ENCODE peak calls at places on chromosomes 11 and 22, in seven cellular contexts. B is right lobe of liver, M is skeletal muscle cell, P is mesendoderm, T is SK-N-SH, D is mucosa of descending colon, Q is colonic mucosa. W is an unnamed sample.

GRCh38 chr22:44594951-44595350 is 96.9 kb upstream of the RTL6 start:
- DNase-seq in B (no peak), M (no peak), P (no peak), T (no peak), D (no peak), Q (no peak), W (peak)

GRCh38 chr22:46547883-46548244 is 10.4 kb upstream of the CELSR1 start:
- DNase-seq in B (peak), M (no peak), P (no peak), T (no peak), D (no peak), Q (no peak), W (no peak)

GRCh38 chr11:27973851-27974536 is 134.0 kb downstream of the KIF18A start:
- DNase-seq in B (no peak), M (no peak), P (no peak), T (no peak), D (no peak), Q (no peak), W (no peak)

GRCh38 chr11:73372371-73372993 is 3.7 kb upstream of the RELT start:
- DNase-seq in B (no peak), M (no peak), P (peak), T (no peak), D (no peak), Q (no peak), W (peak)

GRCh38 chr11:128830836-128831780 is 36.0 kb downstream of the KCNJ1 start:
- DNase-seq in B (peak), M (peak), P (peak), T (peak), D (peak), Q (peak), W (peak)

GRCh38 chr11:57502376-57502775 is 13.1 kb downstream of the SLC43A1 start:
- DNase-seq in B (no peak), M (no peak), P (no peak), T (no peak), D (no peak), Q (no peak), W (no peak)

GRCh38 chr11:114258696-114259095 is 37.5 kb upstream of the NNMT start:
- DNase-seq in B (no peak), M (no peak), P (no peak), T (no peak), D (no peak), Q (no peak), W (peak)

GRCh38 chr11:29448246-29448877 is 568.5 kb downstream of the KCNA4 start:
- DNase-seq in B (no peak), M (peak), P (peak), T (no peak), D (no peak), Q (no peak), W (peak)

GRCh38 chr22:45934659-45935341 is 42.2 kb downstream of the WNT7B start:
- DNase-seq in B (no peak), M (peak), P (no peak), T (peak), D (no peak), Q (no peak), W (no peak)

DNA sequence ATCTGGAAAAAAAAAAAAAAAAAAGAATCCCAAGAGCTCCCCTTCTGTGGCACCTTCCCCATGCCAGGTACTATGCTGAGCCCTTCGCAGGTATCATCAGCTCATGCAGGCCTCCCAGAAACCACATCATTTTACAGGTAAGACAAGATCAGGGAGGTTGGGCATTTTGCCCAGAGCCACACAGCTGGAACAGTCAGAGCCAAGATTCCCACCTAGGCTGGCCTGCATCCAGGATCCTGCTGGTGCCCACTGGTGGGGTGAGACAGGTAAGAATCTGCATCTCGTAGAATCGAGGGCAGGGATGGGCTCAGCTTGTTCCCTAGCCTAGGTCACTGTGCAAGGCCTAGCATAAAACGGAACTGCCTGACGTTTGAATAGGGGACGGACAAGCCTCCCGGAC is 15.7 kb upstream of the MEN1 start:
- DNase-seq in B (no peak), M (no peak), P (no peak), T (no peak), D (no peak), Q (no peak), W (no peak)
- H3K4me3 ChIP-seq in B (no peak), M (no peak), P (no peak), T (no peak), D (no peak), Q (no peak), W (no peak)

DNA sequence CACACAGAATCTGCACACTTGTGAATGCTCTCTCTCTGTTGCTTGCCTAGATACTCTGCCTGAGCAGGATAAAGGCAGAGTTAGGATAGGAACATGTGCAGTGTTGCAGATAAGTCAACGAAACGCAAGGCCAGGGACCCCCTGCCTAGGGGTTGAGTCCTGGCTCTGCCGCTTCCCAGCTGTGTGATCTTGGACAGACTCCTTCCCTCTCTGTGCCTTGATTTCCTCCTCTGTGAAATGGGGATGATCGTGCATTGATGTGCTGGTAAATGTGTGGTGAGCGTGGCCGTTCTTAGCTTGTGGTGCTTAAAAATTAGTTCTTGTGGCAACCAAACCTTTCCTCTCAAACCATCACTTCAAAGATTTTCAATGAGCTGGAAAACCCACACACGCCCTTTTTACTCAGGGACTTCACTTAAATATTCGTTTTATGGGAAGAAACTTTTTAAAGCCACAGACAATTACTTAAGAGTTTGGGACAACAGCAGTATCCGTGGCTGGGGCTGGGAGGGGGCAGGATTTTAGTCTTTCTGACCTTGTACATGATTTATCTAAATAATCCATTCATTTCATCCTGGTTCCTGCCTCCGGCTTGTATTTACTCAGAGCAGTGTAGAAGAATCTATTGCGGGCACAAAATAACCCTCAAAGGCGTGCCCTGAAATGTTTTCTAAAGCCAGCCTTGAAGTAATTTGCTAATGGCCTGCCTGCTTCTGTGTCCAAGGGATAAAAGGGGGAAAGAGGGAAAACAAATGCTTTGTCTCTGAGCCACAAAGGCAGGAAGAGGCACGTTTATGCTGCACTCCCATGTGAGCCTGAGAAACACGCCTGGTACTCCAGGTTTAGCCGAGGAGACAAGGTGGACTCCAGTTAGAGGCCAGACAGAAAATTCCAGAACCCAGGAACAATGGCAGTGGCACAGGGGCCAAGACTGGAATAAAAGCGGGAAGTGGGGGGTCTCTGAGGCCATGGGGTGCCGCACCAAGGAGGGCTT is 85.0 kb upstream of the CRYBB3 start:
- DNase-seq in B (no peak), M (no peak), P (no peak), T (no peak), D (no peak), Q (no peak), W (no peak)
- H3K4me3 ChIP-seq in B (peak), M (no peak), P (no peak), T (no peak), D (no peak), Q (no peak), W (no peak)

GRCh38 chr11:133041165-133041564 is 491.1 kb downstream of the OPCML start:
- DNase-seq in B (no peak), M (no peak), P (no peak), T (no peak), D (no peak), Q (no peak), W (no peak)
- H3K4me3 ChIP-seq in B (no peak), M (no peak), P (no peak), T (no peak), D (no peak), Q (no peak), W (no peak)

GRCh38 chr22:48576333-48577013 is 1251.2 kb downstream of the BRD1 start:
- DNase-seq in B (no peak), M (no peak), P (peak), T (peak), D (peak), Q (no peak), W (peak)
- H3K4me3 ChIP-seq in B (no peak), M (no peak), P (peak), T (no peak), D (no peak), Q (peak), W (peak)

GRCh38 chr22:37525746-37526350 is 6.6 kb upstream of the CARD10 start:
- DNase-seq in B (no peak), M (no peak), P (no peak), T (peak), D (peak), Q (no peak), W (peak)

GRCh38 chr22:37521236-37521739 is 2.1 kb upstream of the CARD10 start:
- DNase-seq in B (no peak), M (no peak), P (no peak), T (no peak), D (peak), Q (peak), W (peak)

GRCh38 chr22:37520754-37521153 is 1.5 kb upstream of the CARD10 start:
- DNase-seq in B (no peak), M (no peak), P (no peak), T (no peak), D (peak), Q (no peak), W (peak)

GRCh38 chr22:37526376-37526775 is 7.2 kb upstream of the CARD10 start:
- DNase-seq in B (no peak), M (peak), P (no peak), T (no peak), D (peak), Q (no peak), W (no peak)

DNA sequence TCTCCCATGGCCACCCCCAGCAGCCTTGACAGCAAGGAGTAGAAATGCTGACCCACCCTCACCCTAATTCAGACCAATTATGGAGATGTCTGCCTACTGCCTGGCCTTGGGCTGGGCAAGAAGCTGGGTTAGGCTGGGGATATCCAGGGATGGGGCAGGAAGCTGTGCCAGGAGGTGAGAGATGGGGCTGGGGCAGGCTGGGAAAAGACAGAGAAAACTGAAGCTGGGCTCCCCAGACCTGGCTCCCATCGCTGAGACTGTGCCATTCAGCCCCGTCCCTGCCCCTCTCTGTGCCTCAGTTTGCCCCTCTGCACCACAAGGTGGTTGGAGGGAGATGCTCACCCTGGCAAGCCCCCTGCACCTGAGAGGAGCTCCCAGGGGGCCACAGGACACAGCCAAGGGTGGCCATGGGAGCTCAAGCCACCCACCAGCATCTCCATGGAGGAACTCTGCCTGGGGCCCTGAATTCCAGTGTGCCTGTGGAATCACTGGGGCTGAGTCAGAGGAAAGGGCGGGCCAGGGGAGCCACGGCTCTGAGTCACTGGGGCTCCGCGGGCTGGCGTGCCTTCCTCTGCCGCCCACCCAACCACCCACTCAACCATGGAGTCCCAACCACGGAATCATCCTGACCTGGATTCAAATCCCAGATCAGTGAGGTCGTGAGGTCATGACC is 6.0 kb upstream of the CARD10 start:
- DNase-seq in B (no peak), M (peak), P (peak), T (peak), D (peak), Q (no peak), W (peak)
- H3K4me3 ChIP-seq in B (no peak), M (no peak), P (no peak), T (no peak), D (no peak), Q (no peak), W (no peak)

DNA sequence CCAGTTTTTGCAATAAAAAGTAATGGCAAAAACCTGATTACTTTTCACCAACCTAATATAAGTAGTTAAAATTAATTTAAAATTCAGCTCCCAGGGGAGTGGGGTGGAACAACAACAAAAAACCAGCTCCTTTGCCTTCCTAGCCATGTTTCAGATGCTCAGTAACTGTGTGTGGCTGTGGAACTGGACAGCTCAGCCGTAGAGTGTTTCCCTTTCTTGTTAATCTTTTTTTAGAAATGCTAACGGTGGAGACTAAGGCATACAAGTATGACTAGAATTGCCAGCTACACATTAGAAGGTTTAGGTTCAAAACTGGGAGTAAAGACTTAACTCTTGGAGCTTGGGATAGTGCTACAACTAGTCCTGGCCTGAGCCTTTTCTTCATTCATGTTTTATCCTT is 45.0 kb downstream of the PPP6R3 start:
- DNase-seq in B (no peak), M (no peak), P (no peak), T (no peak), D (no peak), Q (no peak), W (no peak)
- H3K4me3 ChIP-seq in B (no peak), M (no peak), P (no peak), T (no peak), D (no peak), Q (no peak), W (no peak)

GRCh38 chr11:66313321-66314185 is 3.3 kb downstream of the CD248 start:
- DNase-seq in B (peak), M (no peak), P (no peak), T (peak), D (no peak), Q (no peak), W (peak)

GRCh38 chr11:66312549-66313320 is 4.1 kb downstream of the CD248 start:
- DNase-seq in B (peak), M (peak), P (peak), T (peak), D (peak), Q (peak), W (peak)

GRCh38 chr11:66310324-66310723 is 6.5 kb downstream of the CD248 start:
- DNase-seq in B (no peak), M (no peak), P (no peak), T (no peak), D (no peak), Q (no peak), W (no peak)

GRCh38 chr11:66311965-66312548 is 4.8 kb downstream of the CD248 start:
- DNase-seq in B (peak), M (peak), P (peak), T (peak), D (peak), Q (peak), W (peak)

GRCh38 chr11:66311470-66311964 is 5.3 kb downstream of the CD248 start:
- DNase-seq in B (no peak), M (no peak), P (peak), T (no peak), D (no peak), Q (no peak), W (peak)
- H3K4me3 ChIP-seq in B (peak), M (peak), P (no peak), T (peak), D (no peak), Q (peak), W (peak)